ENCODE peak calls at places on chromosomes 4 and X, in six cellular contexts. Y is SK-N-SH, N is GM23248, G is MM.1S, I is HCT116, L is neural progenitor cell. K is an unnamed sample.

GRCh38 chrX:31704938-31705337 is 633.1 kb upstream of the FTHL17 start:
- DNase-seq in I (no peak), L (no peak), G (no peak), Y (no peak), N (no peak), K (no peak)

GRCh38 chrX:1453951-1454785 is 1.5 kb upstream of the ASMTL start:
- DNase-seq in L (peak; percentile 91), N (peak; percentile 83), G (peak; percentile 81), Y (peak; percentile 85), I (peak; percentile 36), K (peak; percentile 82)

GRCh38 chr4:19213388-19213787 is 1038.3 kb upstream of the SLIT2 start:
- DNase-seq in Y (no peak), L (peak; percentile 68), G (no peak), N (no peak), I (no peak), K (no peak)

GRCh38 chr4:161256716-161257115 is 907.1 kb downstream of the FSTL5 start:
- DNase-seq in Y (no peak), L (peak; percentile 7), N (peak; percentile 1), I (peak; percentile 7), G (peak; percentile 46), K (peak; percentile 46)

GRCh38 chr4:34371676-34372075 is 1872.6 kb downstream of the ARAP2 start:
- DNase-seq in Y (no peak), G (no peak), L (no peak), I (no peak), N (no peak), K (no peak)

GRCh38 chrX:38887222-38887621 is 86.0 kb downstream of the MID1IP1 start:
- DNase-seq in I (no peak), N (no peak), Y (no peak), G (no peak), L (no peak), K (no peak)

GRCh38 chr4:100311181-100311580 is 120.9 kb upstream of the DDIT4L start:
- DNase-seq in G (no peak), L (peak; percentile 7), I (peak; percentile 21), Y (no peak), N (peak; percentile 26), K (peak; percentile 40)

GRCh38 chrX:68915778-68916177 is 87.0 kb downstream of the EFNB1 start:
- DNase-seq in G (peak; percentile 26), L (no peak), N (no peak), Y (no peak), I (no peak), K (no peak)

GRCh38 chrX:109886122-109886761 is 116.7 kb upstream of the TMEM164 start:
- DNase-seq in L (peak; percentile 57), N (peak; percentile 62), I (peak; percentile 37), G (peak; percentile 53), Y (peak; percentile 51), K (peak; percentile 62)

GRCh38 chr4:169658970-169659735 is 38.8 kb downstream of the CLCN3 start:
- DNase-seq in L (peak; percentile 3), I (no peak), N (peak; percentile 19), G (no peak), Y (no peak), K (peak; percentile 7)

GRCh38 chrX:119190251-119190651 is 45.8 kb upstream of the PGRMC1 start:
- DNase-seq in Y (no peak), G (no peak), L (no peak), I (no peak), N (peak; percentile 37), K (no peak)

GRCh38 chr4:166635367-166635766 is 598.9 kb downstream of the SPOCK3 start:
- DNase-seq in Y (no peak), I (no peak), G (no peak), L (no peak), N (no peak), K (no peak)
- H3K9me3 ChIP-seq in Y (no peaks in the 10 kb centered on the region), I (no peaks in the 10 kb centered on the region), G (no peaks in the 10 kb centered on the region), L (no peaks in the 10 kb centered on the region), N (no peaks in the 10 kb centered on the region), K (no peaks in the 10 kb centered on the region)

DNA sequence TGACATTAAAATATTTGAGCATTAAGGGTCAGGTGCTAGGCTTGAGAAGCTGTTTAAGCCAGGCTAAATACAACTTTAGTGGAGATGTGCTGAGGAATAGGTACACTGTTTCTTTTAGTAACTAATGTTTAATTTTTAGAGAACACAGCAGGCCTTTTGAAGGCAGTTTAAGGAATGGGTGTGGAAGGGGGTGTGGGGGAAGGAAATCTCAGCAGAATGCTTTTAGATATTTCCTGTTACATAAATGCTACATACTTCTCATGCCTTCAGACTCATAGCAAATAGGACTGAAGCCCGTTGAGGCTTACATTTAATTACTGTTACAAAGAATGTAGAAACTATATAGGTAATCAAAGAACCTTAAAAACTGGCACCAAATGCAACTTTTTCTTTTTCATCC is 66.3 kb downstream of the WWC2 start:
- DNase-seq in L (no peak), I (no peak), Y (no peak), N (peak; percentile 38), G (no peak), K (peak; percentile 13)
- TF ChIP-seq EZH2phosphoT487 in L (no peak), I (no peak), Y (no peak), N (no peak), G (no peak), K (no peak)

DNA sequence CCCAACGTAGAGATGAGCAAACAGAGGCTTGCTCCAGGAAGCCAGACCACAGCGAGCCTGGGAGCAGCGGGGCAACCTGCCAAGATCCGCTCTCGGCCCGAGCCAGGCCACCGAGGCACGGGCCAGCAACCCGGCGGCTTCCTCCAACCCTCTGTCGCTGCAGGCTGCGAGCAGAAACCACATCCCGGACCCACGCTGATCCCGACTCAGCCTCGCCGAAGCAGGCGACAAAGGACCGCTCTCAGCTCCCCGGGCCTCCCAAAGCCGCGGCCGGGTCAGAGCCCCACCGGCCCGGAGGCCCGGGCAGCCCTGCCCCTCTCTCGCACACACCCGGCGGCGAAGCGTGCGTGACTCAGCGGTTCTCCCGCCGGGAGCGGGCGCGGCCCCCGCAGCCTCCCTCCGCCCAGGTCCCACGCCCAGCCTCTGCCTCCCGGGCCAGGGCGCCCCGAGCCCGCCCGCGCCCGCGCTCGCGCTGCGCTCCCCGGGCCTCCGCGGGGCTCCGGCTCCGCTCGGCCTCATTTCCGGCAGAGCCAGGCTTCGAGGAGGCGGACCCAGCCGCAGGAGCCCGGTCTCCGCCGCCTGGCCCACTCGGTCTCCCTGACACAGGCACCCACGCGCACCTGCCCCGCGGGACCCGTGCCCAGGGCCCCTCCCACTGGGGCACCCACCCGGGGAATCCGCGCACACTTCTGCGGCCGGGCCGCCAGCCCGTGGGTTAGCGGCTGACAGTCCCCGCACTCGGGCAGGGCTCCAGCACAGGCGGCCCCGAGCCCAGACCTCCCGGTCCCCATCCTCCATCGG is 1.7 kb downstream of the PPP2R2C start:
- DNase-seq in L (peak; percentile 66), I (no peak), G (no peak), N (peak; percentile 63), Y (peak; percentile 85), K (peak; percentile 68)
- H3K9ac ChIP-seq in L (no peak overlapping the region), I (peak overlapping the region; percentile 72), G (no peak overlapping the region), N (no peak overlapping the region), Y (no peak overlapping the region), K (peak overlapping the region; percentile 41)

GRCh38 chrX:151871244-151871643 is 41.4 kb upstream of the MAGEA4 start:
- DNase-seq in N (peak; percentile 90), I (peak; percentile 38), L (no peak), Y (no peak), G (no peak), K (peak; percentile 55)

GRCh38 chrX:151875270-151876026 is 37.2 kb upstream of the MAGEA4 start:
- DNase-seq in G (no peak), L (no peak), Y (no peak), I (no peak), N (no peak), K (no peak)

GRCh38 chrX:151873096-151873495 is 39.6 kb upstream of the MAGEA4 start:
- DNase-seq in G (no peak), L (no peak), Y (no peak), N (no peak), I (no peak), K (no peak)

GRCh38 chrX:151870603-151871002 is 42.1 kb upstream of the MAGEA4 start:
- DNase-seq in Y (no peak), L (no peak), I (peak; percentile 13), G (no peak), N (peak; percentile 60), K (peak; percentile 30)
- H3K9me3 ChIP-seq in Y (peaks cover 10% of the 10 kb centered on the region), L (no peaks in the 10 kb centered on the region), I (no peaks in the 10 kb centered on the region), G (no peaks in the 10 kb centered on the region), N (no peaks in the 10 kb centered on the region), K (no peaks in the 10 kb centered on the region)

DNA sequence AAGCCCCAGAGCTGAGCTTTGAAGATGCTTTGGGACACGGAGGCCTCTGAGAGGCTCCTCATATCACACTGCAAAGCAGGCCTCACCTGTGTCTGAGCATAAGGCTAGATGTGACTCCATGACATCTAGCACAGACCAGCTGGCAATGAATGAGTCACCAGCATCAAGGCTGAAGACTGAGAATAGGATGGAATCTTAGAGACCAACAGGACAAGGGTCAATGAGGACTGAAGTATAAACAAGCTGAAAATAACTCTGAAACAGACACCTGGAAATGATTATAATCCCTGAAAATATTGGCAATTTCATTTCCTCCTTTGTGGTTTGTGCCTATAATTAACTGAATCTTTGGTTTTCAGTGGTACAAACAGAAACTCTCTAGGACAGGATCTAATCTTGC is 87.1 kb upstream of the PRPS1 start:
- DNase-seq in L (no peak), Y (no peak), N (peak; percentile 6), G (peak; percentile 18), I (no peak), K (no peak)
- TF ChIP-seq EZH2phosphoT487 in L (no peak), Y (no peak), N (no peak), G (no peak), I (no peak), K (no peak)

K was measured in PC-3.